ENCODE peak calls at places on chromosomes 13 and 19, in five cellular contexts. One of them, this sample, is unnamed.

GRCh38 chr13:98565726-98566577 is 11.0 kb downstream of the STK24 start:
- DNase-seq in IMR-90: no peak
- DNase-seq in thyroid gland: peak; percentile 49
- DNase-seq in transverse colon: peak; percentile 77
- DNase-seq in gastrocnemius medialis: no peak
- DNase-seq in this sample: peak; percentile 54

GRCh38 chr19:10270616-10271394 is at the start of gene ICAM1:
- DNase-seq in thyroid gland: peak; percentile 70
- DNase-seq in gastrocnemius medialis: peak; percentile 50
- DNase-seq in transverse colon: peak; percentile 88
- DNase-seq in IMR-90: peak; percentile 66
- DNase-seq in this sample: peak; percentile 84

GRCh38 chr19:21841784-21842097 is 5.8 kb upstream of the ZNF43 start:
- DNase-seq in thyroid gland: no peak
- DNase-seq in IMR-90: no peak
- DNase-seq in transverse colon: no peak
- DNase-seq in gastrocnemius medialis: no peak
- DNase-seq in this sample: no peak

GRCh38 chr13:49985129-49985528 is 11.7 kb upstream of the TRIM13 start:
- DNase-seq in gastrocnemius medialis: peak; percentile 28
- DNase-seq in IMR-90: no peak
- DNase-seq in thyroid gland: no peak
- DNase-seq in transverse colon: no peak
- DNase-seq in this sample: no peak

GRCh38 chr19:7852851-7853759 is 21.1 kb downstream of the PRR36 start:
- DNase-seq in thyroid gland: peak; percentile 93
- DNase-seq in transverse colon: peak; percentile 86
- DNase-seq in gastrocnemius medialis: no peak
- DNase-seq in IMR-90: peak; percentile 41
- DNase-seq in this sample: peak; percentile 49

GRCh38 chr19:27860309-27860934 is 1352.5 kb downstream of the UQCRFS1 start:
- DNase-seq in gastrocnemius medialis: no peak
- DNase-seq in thyroid gland: no peak
- DNase-seq in transverse colon: no peak
- DNase-seq in IMR-90: no peak
- DNase-seq in this sample: no peak

GRCh38 chr19:674282-675151 is 1.7 kb upstream of the FSTL3 start:
- DNase-seq in transverse colon: no peak
- DNase-seq in thyroid gland: no peak
- DNase-seq in gastrocnemius medialis: no peak
- DNase-seq in IMR-90: no peak
- DNase-seq in this sample: no peak

GRCh38 chr13:81987159-81987558 is 1646.2 kb upstream of the SPRY2 start:
- DNase-seq in IMR-90: no peak
- DNase-seq in gastrocnemius medialis: no peak
- DNase-seq in transverse colon: no peak
- DNase-seq in thyroid gland: no peak
- DNase-seq in this sample: no peak

GRCh38 chr19:17942181-17942580 is 9.4 kb downstream of the CCDC124 start:
- DNase-seq in IMR-90: no peak
- DNase-seq in gastrocnemius medialis: no peak
- DNase-seq in thyroid gland: no peak
- DNase-seq in transverse colon: no peak
- DNase-seq in this sample: no peak

GRCh38 chr13:97851269-97851668 is 102.2 kb upstream of the IPO5 start:
- DNase-seq in transverse colon: no peak
- DNase-seq in gastrocnemius medialis: no peak
- DNase-seq in IMR-90: no peak
- DNase-seq in thyroid gland: no peak
- DNase-seq in this sample: no peak

GRCh38 chr19:39967561-39967960 is 3.4 kb upstream of the PSMC4 start:
- DNase-seq in IMR-90: no peak
- DNase-seq in transverse colon: no peak
- DNase-seq in gastrocnemius medialis: no peak
- DNase-seq in thyroid gland: peak; percentile 65
- DNase-seq in this sample: no peak

GRCh38 chr19:39966617-39967016 is 4.3 kb upstream of the PSMC4 start:
- DNase-seq in IMR-90: no peak
- DNase-seq in gastrocnemius medialis: no peak
- DNase-seq in transverse colon: no peak
- DNase-seq in thyroid gland: no peak
- DNase-seq in this sample: no peak

GRCh38 chr19:39968789-39969188 is 2.2 kb upstream of the PSMC4 start:
- DNase-seq in thyroid gland: peak; percentile 41
- DNase-seq in transverse colon: no peak
- DNase-seq in gastrocnemius medialis: no peak
- DNase-seq in IMR-90: no peak
- DNase-seq in this sample: no peak

GRCh38 chr19:39969266-39969665 is 1.7 kb upstream of the PSMC4 start:
- DNase-seq in thyroid gland: peak; percentile 81
- DNase-seq in gastrocnemius medialis: no peak
- DNase-seq in IMR-90: peak; percentile 35
- DNase-seq in transverse colon: no peak
- DNase-seq in this sample: no peak

DNA sequence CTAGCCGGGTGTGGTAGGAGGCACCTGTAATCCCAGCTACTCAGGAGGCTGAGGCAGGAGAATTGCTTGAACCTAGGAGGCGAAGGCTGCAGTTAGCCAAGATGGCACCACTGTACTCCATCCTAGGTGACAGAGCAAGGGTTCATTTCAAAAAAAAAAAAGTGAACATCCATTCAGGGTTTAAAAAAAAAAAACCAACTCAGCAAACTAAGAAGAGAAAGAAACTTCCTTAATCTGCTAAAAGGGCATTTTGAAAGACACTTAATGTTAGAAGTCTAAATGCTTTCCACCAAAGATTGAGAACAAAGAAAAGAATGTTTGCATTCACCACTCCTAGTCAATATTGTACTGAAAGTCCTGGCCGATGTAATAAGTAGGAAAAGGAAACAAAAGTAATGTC is 7.1 kb upstream of the PSMC4 start:
- DNase-seq in IMR-90: no peak
- DNase-seq in thyroid gland: no peak
- DNase-seq in transverse colon: no peak
- DNase-seq in gastrocnemius medialis: no peak
- DNase-seq in this sample: no peak
- H3K27me3 ChIP-seq in IMR-90: no peaks in the 10 kb centered on the region
- H3K27me3 ChIP-seq in thyroid gland: no peaks in the 10 kb centered on the region
- H3K27me3 ChIP-seq in transverse colon: no peaks in the 10 kb centered on the region
- H3K27me3 ChIP-seq in gastrocnemius medialis: no peaks in the 10 kb centered on the region
- H3K27me3 ChIP-seq in this sample: no peaks in the 10 kb centered on the region

GRCh38 chr19:3027292-3027691 is 1.8 kb downstream of the TLE2 start:
- DNase-seq in thyroid gland: no peak
- DNase-seq in IMR-90: no peak
- DNase-seq in transverse colon: no peak
- DNase-seq in gastrocnemius medialis: no peak
- DNase-seq in this sample: no peak
- TF ChIP-seq POLR2A in thyroid gland: no peak
- TF ChIP-seq POLR2A in IMR-90: no peak
- TF ChIP-seq POLR2A in transverse colon: no peak
- TF ChIP-seq POLR2A in gastrocnemius medialis: no peak
- TF ChIP-seq POLR2A in this sample: no peak

DNA sequence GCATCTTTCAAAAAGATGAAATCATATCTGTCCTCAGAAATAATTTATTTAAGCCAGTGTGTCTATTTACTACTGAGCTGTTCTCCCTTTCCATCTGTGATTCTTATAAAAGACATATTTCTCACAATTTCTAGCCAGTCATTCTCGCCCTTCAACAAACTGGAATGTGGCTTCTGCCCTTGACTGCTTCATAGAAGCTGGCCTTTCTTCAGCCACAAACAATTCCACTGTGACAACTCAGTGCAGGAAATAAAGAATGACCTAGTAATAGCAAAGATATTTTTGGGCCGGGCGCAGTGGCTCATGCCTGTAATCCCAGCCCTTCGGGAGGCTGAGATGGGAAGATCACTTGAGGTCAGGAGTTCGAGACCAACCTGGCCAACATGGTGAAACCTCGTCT is 655.5 kb downstream of the PCDH9 start:
- DNase-seq in gastrocnemius medialis: no peak
- DNase-seq in thyroid gland: no peak
- DNase-seq in transverse colon: no peak
- DNase-seq in IMR-90: peak; percentile 48
- DNase-seq in this sample: no peak
- H3K27me3 ChIP-seq in gastrocnemius medialis: no peaks in the 10 kb centered on the region
- H3K27me3 ChIP-seq in thyroid gland: no peaks in the 10 kb centered on the region
- H3K27me3 ChIP-seq in transverse colon: no peaks in the 10 kb centered on the region
- H3K27me3 ChIP-seq in IMR-90: no peaks in the 10 kb centered on the region
- H3K27me3 ChIP-seq in this sample: no peaks in the 10 kb centered on the region

DNA sequence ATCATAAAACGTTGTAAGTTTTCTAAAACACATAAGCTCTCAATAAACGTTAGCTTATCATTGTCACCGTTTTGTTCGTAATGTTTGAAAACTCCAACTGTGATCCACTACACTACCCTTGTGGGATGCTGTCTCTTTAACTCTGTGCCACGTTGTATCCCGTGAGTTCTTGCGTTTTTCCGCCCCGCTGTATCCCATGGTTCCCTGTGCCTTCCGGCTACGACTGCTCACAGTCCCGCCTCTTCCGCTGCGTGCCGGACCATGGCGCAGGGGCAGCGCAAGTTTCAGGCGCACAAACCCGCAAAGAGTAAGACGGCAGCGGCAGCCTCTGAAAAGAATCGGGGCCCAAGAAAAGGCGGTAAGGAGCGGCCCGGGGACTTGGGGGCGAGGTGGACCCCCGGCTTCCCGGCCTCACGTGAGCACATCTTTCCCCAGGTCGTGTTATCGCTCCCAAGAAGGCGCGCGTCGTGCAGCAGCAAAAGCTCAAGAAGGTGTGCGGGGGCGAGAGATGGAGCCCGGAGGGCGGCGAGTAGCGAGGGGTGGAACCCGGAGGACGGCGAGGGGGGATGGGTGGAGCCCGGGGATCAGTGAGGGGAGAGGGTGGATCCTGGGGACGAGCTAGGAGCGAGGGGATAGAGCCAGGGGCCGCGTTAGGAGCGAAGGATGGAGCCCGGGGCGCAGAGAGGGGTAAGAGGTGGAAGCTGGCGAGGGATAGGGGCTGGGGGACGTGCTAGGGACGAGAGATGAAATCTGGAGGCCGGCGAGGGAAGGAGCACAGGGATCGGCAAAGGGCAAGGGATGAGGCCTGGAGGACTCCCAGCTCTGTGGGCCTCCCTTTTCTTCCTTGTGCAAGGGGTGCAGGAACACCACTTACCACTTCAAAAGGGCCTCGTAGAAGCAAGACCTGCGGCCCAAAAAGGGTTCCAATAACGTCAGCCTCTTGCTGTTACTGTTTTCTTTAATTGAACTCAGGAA is at the start of gene C19orf53:
- DNase-seq in IMR-90: peak; percentile 94
- DNase-seq in transverse colon: peak; percentile 92
- DNase-seq in gastrocnemius medialis: peak; percentile 86
- DNase-seq in thyroid gland: peak; percentile 94
- DNase-seq in this sample: peak; percentile 90
- TF ChIP-seq POLR2A in IMR-90: peak; percentile 74
- TF ChIP-seq POLR2A in transverse colon: peak; percentile 96
- TF ChIP-seq POLR2A in gastrocnemius medialis: peak; percentile 72
- TF ChIP-seq POLR2A in thyroid gland: peak; percentile 16
- TF ChIP-seq POLR2A in this sample: no peak

This sample was measured in heart left ventricle.